ENCODE peak calls at places on chromosomes 5 and 9, in four cellular contexts. O, C, P and M are unnamed samples.

GRCh38 chr9:133372144-133372543 is 3.7 kb downstream of the SURF4 start:
- DNase-seq in O (no peak), C (no peak), P (no peak), M (no peak)

GRCh38 chr5:135557034-135557838 is 21.5 kb upstream of the NEUROG1 start:
- DNase-seq in O (no peak), C (no peak), P (no peak), M (no peak)

GRCh38 chr9:14030350-14030823 is 283.6 kb downstream of the NFIB start:
- DNase-seq in O (peak), C (no peak), P (peak), M (no peak)

GRCh38 chr9:111961575-111961974 is 65.0 kb downstream of the UGCG start:
- DNase-seq in O (no peak), C (no peak), P (no peak), M (no peak)

GRCh38 chr9:126986506-126986951 is 71.9 kb downstream of the RALGPS1 start:
- DNase-seq in O (no peak), C (peak), P (no peak), M (no peak)

GRCh38 chr5:37900692-37901091 is 60.9 kb upstream of the GDNF start:
- DNase-seq in O (peak), C (no peak), P (peak), M (peak)

GRCh38 chr9:81408951-81409350 is 280.4 kb downstream of the TLE1 start:
- DNase-seq in O (no peak), C (no peak), P (no peak), M (no peak)

GRCh38 chr5:145923405-145923804 is 13.0 kb upstream of the SH3RF2 start:
- DNase-seq in O (no peak), C (no peak), P (no peak), M (no peak)

GRCh38 chr5:128885649-128886255 is 79.5 kb upstream of the SLC27A6 start:
- DNase-seq in O (no peak), C (no peak), P (no peak), M (no peak)

GRCh38 chr5:141867139-141867538 is 11.1 kb downstream of the PCDH1 start:
- DNase-seq in O (no peak), C (no peak), P (no peak), M (no peak)

GRCh38 chr5:141001854-141002666 is 35.8 kb downstream of the PCDHAC2 start:
- DNase-seq in O (no peak), C (peak), P (peak), M (no peak)

GRCh38 chr5:7638456-7638855 is 212.5 kb downstream of the CFAP90 start:
- DNase-seq in O (no peak), C (no peak), P (no peak), M (no peak)

GRCh38 chr5:38655691-38656090 is 99.2 kb upstream of the LIFR start:
- DNase-seq in O (no peak), C (no peak), P (no peak), M (no peak)

GRCh38 chr9:133874061-133874638 is 118.0 kb downstream of the VAV2 start:
- DNase-seq in O (peak), C (peak), P (no peak), M (no peak)

GRCh38 chr5:164364237-164364636 is 858.8 kb downstream of the MAT2B start:
- DNase-seq in O (no peak), C (no peak), P (no peak), M (no peak)

GRCh38 chr5:132305420-132305819 is 11.2 kb downstream of the SLC22A4 start:
- DNase-seq in O (no peak), C (no peak), P (no peak), M (no peak)

DNA sequence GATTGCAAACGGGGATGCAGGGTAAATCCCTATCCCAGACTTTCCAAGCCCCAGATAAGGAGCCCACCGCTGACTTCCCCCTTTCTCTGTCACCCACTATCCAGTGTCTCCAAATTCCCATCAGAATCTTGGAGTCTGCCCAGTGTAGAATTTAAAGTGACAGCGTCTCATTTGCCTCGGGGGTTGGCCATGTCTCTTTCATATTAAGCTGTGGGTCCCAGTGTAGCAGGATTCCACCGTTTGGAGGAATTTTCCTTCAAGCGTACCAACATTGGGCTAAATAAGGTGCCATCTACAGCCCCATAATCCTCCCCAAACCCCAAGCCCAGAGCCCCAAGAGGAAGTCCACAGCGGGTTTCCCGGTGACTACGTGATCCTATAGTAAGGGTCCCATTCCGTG is 1.1 kb downstream of the BRINP1 start:
- DNase-seq in O (no peak), C (no peak), P (no peak), M (no peak)
- H3K4me3 ChIP-seq in O (peak), C (peak), P (no peak), M (peak)

GRCh38 chr9:114500583-114501292 is 4.5 kb downstream of the WHRN start:
- DNase-seq in O (no peak), C (no peak), P (no peak), M (no peak)
- H3K4me3 ChIP-seq in O (no peak), C (no peak), P (no peak), M (no peak)

GRCh38 chr5:92641031-92641962 is 939.7 kb downstream of the NR2F1-AS1 start:
- DNase-seq in O (peak), C (peak), P (peak), M (no peak)
- H3K4me3 ChIP-seq in O (peak), C (peak), P (no peak), M (peak)

DNA sequence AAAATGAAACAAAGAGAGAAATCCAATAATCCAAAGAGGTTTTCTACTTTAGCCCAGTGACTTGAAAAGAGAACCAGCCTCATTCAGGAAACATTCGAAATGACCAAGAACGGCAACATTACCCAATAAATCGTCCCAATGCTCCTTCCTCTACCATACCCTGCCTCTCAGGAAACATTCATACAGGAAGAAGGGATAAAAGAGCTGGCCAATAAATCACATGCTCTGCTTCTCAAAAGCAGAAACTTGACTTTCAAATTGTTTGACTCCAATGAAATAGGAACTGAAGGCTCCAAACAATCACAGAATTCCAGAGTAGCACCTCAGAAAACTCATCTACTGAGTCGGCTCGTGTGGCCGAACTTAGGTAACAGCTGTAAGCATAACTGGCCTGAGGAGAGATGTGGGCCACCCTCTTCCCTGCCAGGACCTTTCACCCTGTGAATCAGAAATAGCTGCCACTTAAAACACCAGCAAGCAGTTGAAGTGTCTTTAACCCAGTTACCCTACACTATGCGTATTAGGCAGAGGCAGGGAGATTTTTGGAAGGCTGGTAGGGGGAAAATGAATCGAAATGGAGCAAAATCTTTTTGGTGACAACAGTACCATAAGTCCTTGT is 14.6 kb downstream of the ARL15 start:
- DNase-seq in O (no peak), C (no peak), P (no peak), M (peak)
- H3K4me3 ChIP-seq in O (no peak), C (no peak), P (no peak), M (peak)